ENCODE peak calls at places on chromosomes 1 and 21, in six cellular contexts. C, I, K, D, H and Q are unnamed samples.

GRCh38 chr1:223741861-223742260 is 29.5 kb downstream of the CAPN2 start:
- DNase-seq in K (no peak), H (peak; percentile 72), D (no peak), C (no peak), I (no peak), Q (no peak)

GRCh38 chr1:116574581-116575291 is 3.9 kb upstream of the CD58 start:
- DNase-seq in I (peak; percentile 40), K (peak; percentile 61), D (peak; percentile 71), H (peak; percentile 72), C (peak; percentile 92), Q (peak; percentile 74)

GRCh38 chr1:210750468-210750867 is 383.5 kb downstream of the KCNH1 start:
- DNase-seq in K (no peak), D (no peak), I (no peak), C (no peak), H (no peak), Q (no peak)

GRCh38 chr1:53137729-53138128 is 4.7 kb downstream of the SLC1A7 start:
- DNase-seq in C (no peak), K (no peak), I (no peak), D (no peak), H (no peak), Q (peak; percentile 11)

GRCh38 chr1:198156111-198156744 is 570 bp upstream of the NEK7 start:
- DNase-seq in I (peak; percentile 50), C (no peak), H (peak; percentile 90), D (peak; percentile 81), K (peak; percentile 54), Q (peak; percentile 69)

GRCh38 chr1:172442843-172443565 is 865 bp downstream of the PIGC start:
- DNase-seq in C (no peak), I (no peak), D (no peak), H (peak; percentile 28), K (no peak), Q (no peak)

GRCh38 chr1:62082456-62083363 is 111.9 kb upstream of the L1TD1 start:
- DNase-seq in K (peak; percentile 6), I (no peak), D (peak; percentile 34), C (no peak), H (peak; percentile 55), Q (peak; percentile 34)

GRCh38 chr1:48817505-48818114 is 40.9 kb upstream of the BEND5 start:
- DNase-seq in H (no peak), I (peak; percentile 52), K (peak; percentile 55), D (peak; percentile 56), C (no peak), Q (peak; percentile 71)

GRCh38 chr1:40984066-40984465 is 4.6 kb downstream of the CTPS1 start:
- DNase-seq in C (no peak), I (no peak), D (no peak), H (peak; percentile 68), K (no peak), Q (no peak)

GRCh38 chr1:10679521-10680220 is 116.8 kb downstream of the CASZ1 start:
- DNase-seq in I (peak; percentile 71), K (peak; percentile 76), C (no peak), H (peak; percentile 36), D (peak; percentile 45), Q (peak; percentile 87)

GRCh38 chr1:179781962-179782361 is 38.9 kb downstream of the FAM163A start:
- DNase-seq in C (no peak), I (no peak), K (no peak), H (no peak), D (peak; percentile 75), Q (peak; percentile 46)

DNA sequence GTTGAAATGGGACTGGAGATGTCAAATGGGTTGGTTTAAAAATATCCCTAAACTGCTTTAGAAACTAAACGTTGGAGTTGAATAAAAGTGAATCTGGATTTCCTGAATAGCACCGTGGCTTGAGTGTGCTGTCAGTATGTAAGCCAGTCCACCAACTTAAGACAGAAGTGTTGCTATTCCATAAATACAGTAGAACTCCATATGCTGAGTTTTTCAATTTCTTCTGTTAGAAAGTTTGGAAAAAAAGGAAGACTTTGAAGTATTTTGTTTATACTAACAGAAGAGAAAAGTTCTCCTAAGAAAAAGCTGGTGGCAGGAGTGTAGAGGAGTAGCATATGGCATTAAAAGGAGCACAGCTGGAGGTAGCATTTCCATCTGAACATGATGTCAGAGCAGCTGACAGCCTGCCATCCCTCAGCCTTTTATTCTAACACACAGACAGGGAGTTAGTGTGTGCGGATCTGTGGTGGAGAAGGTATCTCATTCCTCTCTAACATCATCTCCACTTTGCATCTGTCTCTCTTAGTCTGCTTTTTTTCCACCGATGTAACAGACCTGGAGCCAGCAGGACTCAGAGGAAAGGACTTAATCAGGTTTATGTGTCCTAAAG is at the start of gene ZBTB18:
- DNase-seq in D (no peak), H (peak; percentile 72), C (no peak), I (no peak), K (no peak), Q (no peak)
- TF ChIP-seq POLR2AphosphoS5 in D (no peak), H (no peak), C (peak; percentile 67), I (no peak), K (no peak), Q (no peak)

GRCh38 chr21:30713786-30714185 is 4.8 kb downstream of the KRTAP21-3 start:
- DNase-seq in D (no peak), H (no peak), I (no peak), C (no peak), K (no peak), Q (no peak)

GRCh38 chr21:30717105-30717504 is 1.5 kb downstream of the KRTAP21-3 start:
- DNase-seq in D (no peak), H (no peak), I (no peak), C (no peak), K (no peak), Q (no peak)

GRCh38 chr21:30710499-30710898 is 8.1 kb downstream of the KRTAP21-3 start:
- DNase-seq in D (no peak), H (no peak), I (no peak), C (no peak), K (no peak), Q (no peak)

GRCh38 chr21:30714946-30715345 is 3.6 kb downstream of the KRTAP21-3 start:
- DNase-seq in H (no peak), K (no peak), D (no peak), I (no peak), C (no peak), Q (no peak)

GRCh38 chr21:30714436-30714835 is 4.1 kb downstream of the KRTAP21-3 start:
- DNase-seq in H (no peak), I (no peak), C (no peak), K (no peak), D (no peak), Q (no peak)
- TF ChIP-seq CTCF in H (no peak), I (no peak), C (no peak), K (no peak), D (no peak), Q (no peak)

GRCh38 chr1:246934777-246935176 is 3.0 kb upstream of the AHCTF1 start:
- DNase-seq in H (no peak), K (no peak), I (no peak), D (no peak), C (peak; percentile 21), Q (no peak)

GRCh38 chr1:246933893-246934292 is 2.1 kb upstream of the AHCTF1 start:
- DNase-seq in C (no peak), H (no peak), I (no peak), K (no peak), D (no peak), Q (no peak)

GRCh38 chr1:246932366-246932700 is 585 bp upstream of the AHCTF1 start:
- DNase-seq in H (no peak), C (no peak), I (no peak), D (no peak), K (no peak), Q (no peak)

GRCh38 chr1:246931549-246932365 is at the start of gene AHCTF1:
- DNase-seq in C (peak; percentile 98), D (peak; percentile 96), I (peak; percentile 95), H (peak; percentile 99), K (peak; percentile 96), Q (peak; percentile 95)

GRCh38 chr1:246930830-246931548 is 759 bp downstream of the AHCTF1 start:
- DNase-seq in D (peak; percentile 60), H (peak; percentile 70), I (peak; percentile 44), C (no peak), K (peak; percentile 48), Q (peak; percentile 51)
- TF ChIP-seq POLR2AphosphoS5 in D (peak; percentile 27), H (no peak), I (no peak), C (peak; percentile 43), K (peak; percentile 6), Q (no peak)

DNA sequence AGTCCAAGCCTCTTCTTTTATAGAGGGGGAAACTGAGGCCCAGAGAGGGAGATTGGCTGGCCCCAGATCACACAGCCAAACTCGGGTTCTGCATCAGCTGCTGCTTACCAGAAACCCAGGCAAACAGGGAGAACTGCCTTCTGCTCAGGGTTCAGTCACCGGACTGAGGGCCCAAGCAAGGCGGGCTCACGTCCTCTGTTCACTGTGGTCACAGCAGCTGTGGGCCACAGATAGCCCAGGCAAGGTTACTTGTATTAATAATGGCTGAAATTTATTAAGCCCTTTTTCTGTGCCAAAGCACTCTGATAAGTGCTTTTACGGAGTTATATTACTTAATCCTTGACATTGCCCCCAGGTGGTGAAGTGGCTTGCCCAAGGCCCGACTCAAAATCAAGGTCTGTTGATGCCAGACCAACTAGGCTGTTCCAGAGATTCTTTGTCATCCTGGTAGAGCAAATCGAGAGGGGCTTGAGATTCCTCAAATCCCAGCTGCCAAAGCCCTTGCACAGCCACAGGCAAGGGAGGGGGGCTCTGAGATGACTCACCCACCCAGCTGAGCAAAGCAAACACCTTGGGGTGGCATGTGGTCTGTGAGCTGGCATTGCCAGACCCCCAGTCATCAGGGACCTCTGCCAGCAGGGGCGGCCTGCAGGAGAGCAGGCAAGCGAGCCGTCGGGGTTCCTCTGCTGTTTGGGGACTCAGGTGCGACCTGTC is 36.5 kb downstream of the EPHB2 start:
- DNase-seq in H (peak; percentile 84), K (no peak), D (no peak), C (no peak), I (no peak), Q (no peak)
- TF ChIP-seq CTCF in H (no peak), K (no peak), D (no peak), C (no peak), I (no peak), Q (no peak)

GRCh38 chr1:2045468-2046224 is 4.6 kb upstream of the PRKCZ start:
- DNase-seq in I (no peak), K (no peak), D (no peak), H (peak; percentile 11), C (no peak), Q (no peak)

GRCh38 chr1:2046225-2046917 is 3.8 kb upstream of the PRKCZ start:
- DNase-seq in H (peak; percentile 21), D (peak; percentile 88), C (no peak), K (peak; percentile 51), I (peak; percentile 34), Q (peak; percentile 90)

GRCh38 chr1:2043886-2044285 is 6.3 kb upstream of the PRKCZ start:
- DNase-seq in D (no peak), I (no peak), H (no peak), C (no peak), K (no peak), Q (no peak)

GRCh38 chr1:2042830-2043773 is 7.1 kb upstream of the PRKCZ start:
- DNase-seq in C (no peak), D (peak; percentile 57), K (no peak), H (no peak), I (no peak), Q (no peak)

GRCh38 chr1:2044510-2045319 is 5.5 kb upstream of the PRKCZ start:
- DNase-seq in H (peak; percentile 45), D (peak; percentile 79), K (peak; percentile 56), I (peak; percentile 42), C (no peak), Q (peak; percentile 79)
- TF ChIP-seq POLR2AphosphoS5 in H (no peak), D (no peak), K (no peak), I (no peak), C (peak; percentile 21), Q (no peak)

GRCh38 chr1:110433803-110434202 is 17.1 kb upstream of the PROK1 start:
- DNase-seq in H (no peak), I (no peak), D (no peak), K (no peak), C (no peak), Q (peak; percentile 34)
- TF ChIP-seq CTCF in H (no peak), I (no peak), D (no peak), K (no peak), C (no peak), Q (no peak)

GRCh38 chr1:51622455-51622913 is 5.6 kb downstream of the OSBPL9 start:
- DNase-seq in H (peak; percentile 55), K (no peak), C (no peak), I (peak; percentile 69), D (peak; percentile 32), Q (peak; percentile 35)
- TF ChIP-seq POLR2AphosphoS5 in H (no peak), K (peak; percentile 18), C (peak; percentile 37), I (peak; percentile 44), D (peak; percentile 60), Q (peak; percentile 54)